ENCODE peak calls at places on chromosomes 13 and 19, in five cellular contexts. X is CD4-positive, CD25-positive, alpha-beta regulatory T cell; N is endothelial cell of umbilical vein; B is H1; S is CD8-positive, alpha-beta memory T cell. Y is an unnamed sample.

GRCh38 chr13:33838567-33839131 is 20.7 kb downstream of the RFC3 start:
- DNase-seq in X (no peak), N (no peak), B (no peak), S (no peak), Y (no peak)

GRCh38 chr19:45424191-45425058 is 708 bp upstream of the ERCC1 start:
- DNase-seq in X (peak), N (peak), B (no peak), S (no peak), Y (no peak)

GRCh38 chr13:93169980-93170379 is 56.6 kb upstream of the GPC6 start:
- DNase-seq in X (no peak), N (no peak), B (no peak), S (no peak), Y (no peak)

GRCh38 chr13:36480726-36481485 is 48.6 kb downstream of the CCNA1 start:
- DNase-seq in X (no peak), N (no peak), B (no peak), S (no peak), Y (no peak)

GRCh38 chr19:53927745-53928144 is 18.7 kb downstream of the CACNG7 start:
- DNase-seq in X (peak), N (peak), B (peak), S (no peak), Y (peak)

GRCh38 chr19:49570997-49571676 is 9.2 kb downstream of the NOSIP start:
- DNase-seq in X (peak), N (no peak), B (no peak), S (no peak), Y (no peak)

GRCh38 chr13:65768545-65768944 is 1461.6 kb downstream of the PCDH9 start:
- DNase-seq in X (no peak), N (no peak), B (peak), S (no peak), Y (no peak)

GRCh38 chr19:5961969-5962945 is 15.7 kb downstream of the RANBP3 start:
- DNase-seq in X (peak), N (peak), B (no peak), S (peak), Y (peak)

GRCh38 chr19:1318678-1319471 is 33.2 kb downstream of the EFNA2 start:
- DNase-seq in X (no peak), N (no peak), B (no peak), S (no peak), Y (no peak)

GRCh38 chr19:38216785-38217746 is 7.0 kb downstream of the DPF1 start:
- DNase-seq in X (no peak), N (no peak), B (no peak), S (no peak), Y (no peak)

GRCh38 chr19:38213469-38213868 is 10.6 kb downstream of the DPF1 start:
- DNase-seq in X (no peak), N (no peak), B (no peak), S (no peak), Y (no peak)

GRCh38 chr19:38211779-38212178 is 12.2 kb downstream of the DPF1 start:
- DNase-seq in X (no peak), N (no peak), B (no peak), S (no peak), Y (no peak)

GRCh38 chr19:38211206-38211605 is 12.8 kb downstream of the DPF1 start:
- DNase-seq in X (no peak), N (no peak), B (no peak), S (no peak), Y (no peak)

GRCh38 chr19:38213911-38214625 is 10.0 kb downstream of the DPF1 start:
- DNase-seq in X (peak), N (no peak), B (no peak), S (peak), Y (peak)
- H3K27ac ChIP-seq in X (no peak), N (no peak), B (no peak), S (no peak), Y (no peak)

GRCh38 chr19:13073263-13073662 is 29.4 kb downstream of the LYL1 start:
- DNase-seq in X (no peak), N (no peak), B (no peak), S (no peak), Y (no peak)

GRCh38 chr19:13076787-13077186 is 25.9 kb downstream of the LYL1 start:
- DNase-seq in X (no peak), N (no peak), B (no peak), S (no peak), Y (no peak)

GRCh38 chr19:13076320-13076719 is 26.3 kb downstream of the LYL1 start:
- DNase-seq in X (no peak), N (no peak), B (no peak), S (no peak), Y (no peak)

GRCh38 chr19:13072206-13072898 is 30.3 kb downstream of the LYL1 start:
- DNase-seq in X (no peak), N (no peak), B (no peak), S (no peak), Y (no peak)

DNA sequence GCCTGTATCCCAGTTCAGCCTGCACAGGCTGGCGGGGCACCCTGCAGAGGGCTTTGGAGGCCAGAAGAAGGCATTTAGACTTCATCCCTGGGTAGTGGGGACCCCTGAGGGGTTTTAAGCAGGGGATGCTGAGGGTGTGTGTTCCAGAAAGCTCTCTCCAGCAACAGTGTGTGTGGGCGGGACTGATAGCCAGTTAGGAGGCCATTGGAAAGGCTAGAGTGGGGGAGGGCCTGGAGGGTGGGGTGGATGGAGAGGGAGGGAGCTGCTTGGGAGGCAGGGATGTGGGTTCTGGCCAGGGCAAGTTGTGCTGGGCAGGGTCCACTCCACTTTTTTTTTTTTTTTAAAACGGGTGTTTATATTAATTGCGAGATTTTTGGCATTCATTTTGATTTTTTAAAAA is 28.3 kb downstream of the LYL1 start:
- DNase-seq in X (no peak), N (no peak), B (no peak), S (no peak), Y (no peak)
- H3K27ac ChIP-seq in X (no peak), N (no peak), B (no peak), S (no peak), Y (no peak)

GRCh38 chr13:48909088-48909389 is 66.7 kb upstream of the FNDC3A start:
- DNase-seq in X (no peak), N (no peak), B (no peak), S (no peak), Y (no peak)
- H3K27ac ChIP-seq in X (no peak), N (no peak), B (no peak), S (no peak), Y (no peak)

DNA sequence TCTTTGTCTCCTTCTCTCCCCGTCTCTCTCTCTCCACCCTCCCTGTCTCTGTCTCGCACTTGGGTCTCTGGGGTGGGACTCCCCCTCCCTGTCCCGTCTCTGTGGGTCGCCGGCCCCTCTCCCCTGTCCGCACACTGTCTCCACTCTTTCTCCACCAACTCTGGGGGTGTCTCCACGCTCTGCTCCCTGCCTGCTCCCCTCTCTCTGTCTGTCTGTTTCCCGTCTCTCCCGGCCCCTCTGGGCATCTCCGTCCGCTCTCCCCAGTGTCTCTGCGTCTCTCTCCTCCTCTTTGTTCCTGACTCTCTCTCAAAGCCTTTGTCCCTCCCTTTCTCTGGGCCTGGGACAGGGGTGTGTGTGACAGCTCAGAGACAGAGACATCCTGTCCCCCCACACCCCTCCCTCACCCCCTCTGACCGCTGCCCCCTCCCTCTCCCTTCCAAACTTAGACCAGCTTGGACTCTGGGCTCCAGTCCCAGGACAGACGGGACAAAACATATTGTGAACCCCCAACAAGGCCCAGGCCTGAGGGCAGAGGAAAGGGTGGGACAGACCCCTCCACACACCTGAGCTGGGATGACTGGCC is 661 bp upstream of the SBK3 start:
- DNase-seq in X (no peak), N (no peak), B (no peak), S (no peak), Y (no peak)
- H3K27ac ChIP-seq in X (no peak), N (no peak), B (no peak), S (no peak), Y (no peak)

Y was measured in naive thymus-derived CD4-positive, alpha-beta T cell.